ENCODE peak calls at places on chromosomes 1 and 21, in ten cellular contexts. A is NCI-H1092; W is H54; R is aorta; T is neural progenitor cell; E is stimulated activated naive CD8-positive, alpha-beta T cell treated with anti-CD3 and anti-CD28 coated beads, Interleukin-15, amount 100 ng/mL, for 72 hours; X is lower lobe of right lung; G is AG04450; H is hippocampal formation; O is effector memory CD4-positive, alpha-beta T cell. U is an unnamed sample.

GRCh38 chr1:32303997-32304622 is 12.2 kb downstream of the HDAC1 start:
- DNase-seq in A (no peak), W (no peak), R (no peak), T (no peak), E (no peak), X (no peak), G (no peak), H (no peak), O (no peak), U (no peak)

GRCh38 chr21:42121792-42122191 is 50.7 kb downstream of the UMODL1 start:
- DNase-seq in A (no peak), W (no peak), R (peak), T (no peak), E (no peak), X (no peak), G (no peak), H (no peak), O (no peak), U (no peak)

GRCh38 chr1:72278461-72278860 is 3.9 kb downstream of the NEGR1 start:
- DNase-seq in A (no peak), W (no peak), R (no peak), T (no peak), E (no peak), X (no peak), G (no peak), H (no peak), O (no peak), U (no peak)

GRCh38 chr1:49111931-49112330 is 335.2 kb upstream of the BEND5 start:
- DNase-seq in A (no peak), W (no peak), R (no peak), T (no peak), E (no peak), X (no peak), G (no peak), H (no peak), O (no peak), U (no peak)

GRCh38 chr1:215554865-215555264 is 12.2 kb upstream of the KCTD3 start:
- DNase-seq in A (no peak), W (no peak), R (no peak), T (no peak), E (no peak), X (no peak), G (no peak), H (no peak), O (no peak), U (no peak)

GRCh38 chr1:225462714-225463574 is 35.1 kb upstream of the LBR start:
- DNase-seq in A (peak), W (no peak), R (peak), T (peak), E (no peak), X (no peak), G (no peak), H (no peak), O (no peak), U (no peak)

GRCh38 chr1:98059616-98060015 is 138.8 kb upstream of the DPYD start:
- DNase-seq in A (no peak), W (no peak), R (no peak), T (no peak), E (no peak), X (no peak), G (no peak), H (no peak), O (no peak), U (no peak)

GRCh38 chr1:22461678-22462527 is 10.3 kb downstream of the ZBTB40 start:
- DNase-seq in A (no peak), W (no peak), R (no peak), T (peak), E (no peak), X (no peak), G (no peak), H (no peak), O (no peak), U (no peak)

GRCh38 chr1:2415801-2416208 is 3.4 kb upstream of the PEX10 start:
- DNase-seq in A (no peak), W (no peak), R (no peak), T (no peak), E (peak), X (no peak), G (no peak), H (no peak), O (no peak), U (no peak)

GRCh38 chr1:196438324-196438723 is 169.9 kb downstream of the KCNT2 start:
- DNase-seq in A (no peak), W (no peak), R (no peak), T (no peak), E (no peak), X (no peak), G (no peak), H (no peak), O (no peak), U (no peak)

GRCh38 chr1:8154621-8155052 is 128.5 kb upstream of the ERRFI1 start:
- DNase-seq in A (no peak), W (no peak), R (no peak), T (peak), E (no peak), X (no peak), G (no peak), H (no peak), O (no peak), U (no peak)

GRCh38 chr1:26035959-26036755 is 9.8 kb downstream of the SLC30A2 start:
- DNase-seq in A (peak), W (peak), R (peak), T (peak), E (peak), X (peak), G (peak), H (peak), O (peak), U (no peak)

GRCh38 chr1:39204441-39205081 is at the start of gene MACF1:
- DNase-seq in A (no peak), W (peak), R (peak), T (peak), E (no peak), X (no peak), G (peak), H (no peak), O (peak), U (peak)

GRCh38 chr1:101264699-101265098 is 27.9 kb downstream of the S1PR1 start:
- DNase-seq in A (no peak), W (no peak), R (no peak), T (no peak), E (no peak), X (no peak), G (no peak), H (no peak), O (no peak), U (no peak)

GRCh38 chr1:49045371-49045770 is 268.7 kb upstream of the BEND5 start:
- DNase-seq in A (no peak), W (no peak), R (no peak), T (no peak), E (no peak), X (no peak), G (no peak), H (no peak), O (no peak), U (no peak)

GRCh38 chr1:205458777-205459566 is 3.1 kb upstream of the BLACAT1 start:
- DNase-seq in A (no peak), W (peak), R (no peak), T (peak), E (no peak), X (no peak), G (no peak), H (no peak), O (no peak), U (no peak)

GRCh38 chr1:205453466-205453865 is 2.4 kb downstream of the BLACAT1 start:
- DNase-seq in A (no peak), W (no peak), R (no peak), T (no peak), E (no peak), X (no peak), G (no peak), H (no peak), O (no peak), U (no peak)

GRCh38 chr1:224644553-224645154 is 28.5 kb downstream of the CNIH3 start:
- DNase-seq in A (no peak), W (peak), R (no peak), T (peak), E (peak), X (no peak), G (no peak), H (no peak), O (peak), U (no peak)

GRCh38 chr1:153912349-153912748 is 10.4 kb downstream of the GATAD2B start:
- DNase-seq in A (no peak), W (no peak), R (no peak), T (no peak), E (no peak), X (no peak), G (no peak), H (no peak), O (no peak), U (no peak)

GRCh38 chr1:232589809-232590741 is 39.9 kb downstream of the SIPA1L2 start:
- DNase-seq in A (no peak), W (no peak), R (peak), T (no peak), E (no peak), X (peak), G (no peak), H (no peak), O (no peak), U (no peak)

GRCh38 chr1:106621853-106622252 is 434.6 kb upstream of the PRMT6 start:
- DNase-seq in A (peak), W (no peak), R (no peak), T (no peak), E (no peak), X (no peak), G (no peak), H (no peak), O (no peak), U (no peak)

GRCh38 chr1:89918127-89918793 is 76.7 kb upstream of the ZNF326 start:
- DNase-seq in A (no peak), W (no peak), R (no peak), T (no peak), E (no peak), X (no peak), G (no peak), H (no peak), O (no peak), U (no peak)

GRCh38 chr1:24933468-24933867 is 3.4 kb upstream of the RUNX3 start:
- DNase-seq in A (no peak), W (no peak), R (no peak), T (no peak), E (no peak), X (no peak), G (no peak), H (no peak), O (no peak), U (no peak)

GRCh38 chr1:181033799-181034391 is at the start of gene MR1:
- DNase-seq in A (no peak), W (peak), R (no peak), T (peak), E (peak), X (no peak), G (peak), H (peak), O (peak), U (peak)

GRCh38 chr1:109718495-109718894 is 6.4 kb downstream of the GSTM5 start:
- DNase-seq in A (no peak), W (no peak), R (no peak), T (peak), E (no peak), X (no peak), G (no peak), H (no peak), O (no peak), U (no peak)

GRCh38 chr1:198929961-198930599 is 291.2 kb downstream of the PTPRC start:
- DNase-seq in A (no peak), W (no peak), R (no peak), T (no peak), E (no peak), X (no peak), G (no peak), H (peak), O (no peak), U (no peak)

GRCh38 chr1:81174811-81175476 is 625.8 kb upstream of the ADGRL2 start:
- DNase-seq in A (no peak), W (peak), R (no peak), T (no peak), E (no peak), X (no peak), G (no peak), H (no peak), O (no peak), U (no peak)

GRCh38 chr1:25692560-25692959 is 76.0 kb downstream of the MAN1C1 start:
- DNase-seq in A (peak), W (no peak), R (no peak), T (peak), E (no peak), X (no peak), G (no peak), H (no peak), O (no peak), U (no peak)